ENCODE peak calls at places on chromosomes 5 and 9, in four cellular contexts. A is OCI-LY7; N is activated CD8-positive, alpha-beta memory T cell treated with anti-CD3 and anti-CD28 coated beads for 4 hours; C is neural crest cell. W is an unnamed sample.

GRCh38 chr9:131668439-131669233 is 71.2 kb downstream of the RAPGEF1 start:
- DNase-seq in N (no peak), A (peak), C (no peak), W (no peak)

GRCh38 chr9:35563791-35564197 is 41.3 kb upstream of the TESK1 start:
- DNase-seq in A (no peak), N (no peak), C (peak), W (no peak)

GRCh38 chr5:125298711-125299379 is 552.4 kb upstream of the ZNF608 start:
- DNase-seq in N (no peak), A (no peak), C (no peak), W (no peak)

GRCh38 chr5:137995747-137996123 is 37.1 kb downstream of the FAM13B start:
- DNase-seq in A (no peak), N (no peak), C (no peak), W (no peak)

GRCh38 chr9:79584655-79584982 is 12.9 kb downstream of the TLE4 start:
- DNase-seq in C (no peak), A (no peak), N (no peak), W (no peak)

GRCh38 chr5:153489611-153490010 is 859 bp upstream of the GRIA1 start:
- DNase-seq in A (no peak), C (no peak), N (no peak), W (no peak)

GRCh38 chr9:14882118-14882517 is 28.1 kb downstream of the FREM1 start:
- DNase-seq in A (no peak), N (no peak), C (no peak), W (no peak)

GRCh38 chr5:164065266-164065665 is 559.8 kb downstream of the MAT2B start:
- DNase-seq in C (no peak), N (no peak), A (no peak), W (no peak)

GRCh38 chr9:94785211-94786169 is 59.0 kb downstream of the AOPEP start:
- DNase-seq in N (no peak), C (no peak), A (no peak), W (no peak)

GRCh38 chr5:138179277-138179857 is 455 bp downstream of the KIF20A start:
- DNase-seq in N (no peak), C (peak), A (peak), W (no peak)

GRCh38 chr9:6229604-6230003 is 14.0 kb downstream of the IL33 start:
- DNase-seq in A (no peak), C (no peak), N (no peak), W (no peak)

GRCh38 chr9:93379051-93379450 is 72.4 kb upstream of the FAM120A start:
- DNase-seq in A (no peak), C (no peak), N (no peak), W (no peak)

GRCh38 chr5:180832638-180833068 is 28.4 kb downstream of the ZFP62 start:
- DNase-seq in N (no peak), A (peak), C (no peak), W (no peak)

GRCh38 chr9:119905706-119906105 is 536.5 kb upstream of the BRINP1 start:
- DNase-seq in A (no peak), N (no peak), C (no peak), W (no peak)

GRCh38 chr5:95962785-95963184 is 1.1 kb upstream of the ELL2 start:
- DNase-seq in N (no peak), A (no peak), C (no peak), W (peak)